ENCODE peak calls at places on chromosomes 6 and 20, in five cellular contexts. One of them, this sample, is unnamed.

GRCh38 chr20:7673841-7674240 is 266.4 kb downstream of the HAO1 start:
- DNase-seq in endothelial cell: no peak
- DNase-seq in naive B cell: no peak
- DNase-seq in NAMALWA: no peak
- DNase-seq in effector CD4-positive, alpha-beta T cell: no peak
- DNase-seq in this sample: no peak

GRCh38 chr20:60224914-60225313 is 266.7 kb downstream of the CDH26 start:
- DNase-seq in endothelial cell: peak
- DNase-seq in naive B cell: no peak
- DNase-seq in NAMALWA: peak
- DNase-seq in effector CD4-positive, alpha-beta T cell: no peak
- DNase-seq in this sample: peak

GRCh38 chr20:62838511-62838910 is 21.7 kb downstream of the COL9A3 start:
- DNase-seq in endothelial cell: no peak
- DNase-seq in naive B cell: no peak
- DNase-seq in NAMALWA: peak
- DNase-seq in effector CD4-positive, alpha-beta T cell: no peak
- DNase-seq in this sample: no peak

GRCh38 chr20:23774081-23774480 is 23.3 kb upstream of the CST1 start:
- DNase-seq in endothelial cell: no peak
- DNase-seq in naive B cell: no peak
- DNase-seq in NAMALWA: no peak
- DNase-seq in effector CD4-positive, alpha-beta T cell: no peak
- DNase-seq in this sample: no peak

GRCh38 chr20:17168026-17168612 is 58.7 kb upstream of the PCSK2 start:
- DNase-seq in endothelial cell: no peak
- DNase-seq in naive B cell: no peak
- DNase-seq in NAMALWA: no peak
- DNase-seq in effector CD4-positive, alpha-beta T cell: no peak
- DNase-seq in this sample: no peak

GRCh38 chr6:109093732-109094131 is 914 bp downstream of the SESN1 start:
- DNase-seq in endothelial cell: no peak
- DNase-seq in naive B cell: no peak
- DNase-seq in NAMALWA: peak
- DNase-seq in effector CD4-positive, alpha-beta T cell: no peak
- DNase-seq in this sample: no peak

GRCh38 chr6:115001726-115002436 is 659.1 kb upstream of the HS3ST5 start:
- DNase-seq in endothelial cell: no peak
- DNase-seq in naive B cell: no peak
- DNase-seq in NAMALWA: no peak
- DNase-seq in effector CD4-positive, alpha-beta T cell: no peak
- DNase-seq in this sample: no peak

GRCh38 chr6:15615837-15616236 is 47.0 kb downstream of the DTNBP1 start:
- DNase-seq in endothelial cell: no peak
- DNase-seq in naive B cell: no peak
- DNase-seq in NAMALWA: no peak
- DNase-seq in effector CD4-positive, alpha-beta T cell: no peak
- DNase-seq in this sample: no peak

GRCh38 chr6:129646617-129647016 is 63.4 kb downstream of the ARHGAP18 start:
- DNase-seq in endothelial cell: no peak
- DNase-seq in naive B cell: no peak
- DNase-seq in NAMALWA: no peak
- DNase-seq in effector CD4-positive, alpha-beta T cell: no peak
- DNase-seq in this sample: no peak

GRCh38 chr6:137443901-137444300 is 50.3 kb downstream of the OLIG3 start:
- DNase-seq in endothelial cell: no peak
- DNase-seq in naive B cell: no peak
- DNase-seq in NAMALWA: no peak
- DNase-seq in effector CD4-positive, alpha-beta T cell: no peak
- DNase-seq in this sample: peak

GRCh38 chr20:63737690-63737939 is 1.2 kb downstream of the LIME1 start:
- DNase-seq in endothelial cell: no peak
- DNase-seq in naive B cell: no peak
- DNase-seq in NAMALWA: no peak
- DNase-seq in effector CD4-positive, alpha-beta T cell: no peak
- DNase-seq in this sample: no peak

GRCh38 chr6:6655805-6656251 is 67.3 kb downstream of the LY86 start:
- DNase-seq in endothelial cell: no peak
- DNase-seq in naive B cell: no peak
- DNase-seq in NAMALWA: no peak
- DNase-seq in effector CD4-positive, alpha-beta T cell: no peak
- DNase-seq in this sample: no peak

GRCh38 chr20:56552911-56553629 is 20.0 kb downstream of the FAM209B start:
- DNase-seq in endothelial cell: no peak
- DNase-seq in naive B cell: no peak
- DNase-seq in NAMALWA: no peak
- DNase-seq in effector CD4-positive, alpha-beta T cell: no peak
- DNase-seq in this sample: no peak

GRCh38 chr6:52994031-52994788 is 874 bp downstream of the GSTA4 start:
- DNase-seq in endothelial cell: peak
- DNase-seq in naive B cell: no peak
- DNase-seq in NAMALWA: peak
- DNase-seq in effector CD4-positive, alpha-beta T cell: no peak
- DNase-seq in this sample: peak

GRCh38 chr6:89777455-89777854 is 42.1 kb downstream of the MDN1 start:
- DNase-seq in endothelial cell: no peak
- DNase-seq in naive B cell: no peak
- DNase-seq in NAMALWA: no peak
- DNase-seq in effector CD4-positive, alpha-beta T cell: no peak
- DNase-seq in this sample: no peak

GRCh38 chr6:136959471-136959891 is 37.4 kb downstream of the SLC35D3 start:
- DNase-seq in endothelial cell: no peak
- DNase-seq in naive B cell: no peak
- DNase-seq in NAMALWA: no peak
- DNase-seq in effector CD4-positive, alpha-beta T cell: no peak
- DNase-seq in this sample: peak

GRCh38 chr6:128899651-128900050 is 16.7 kb downstream of the LAMA2 start:
- DNase-seq in endothelial cell: no peak
- DNase-seq in naive B cell: no peak
- DNase-seq in NAMALWA: no peak
- DNase-seq in effector CD4-positive, alpha-beta T cell: no peak
- DNase-seq in this sample: no peak

GRCh38 chr6:80214436-80215022 is 108.1 kb downstream of the BCKDHB start:
- DNase-seq in endothelial cell: peak
- DNase-seq in naive B cell: no peak
- DNase-seq in NAMALWA: peak
- DNase-seq in effector CD4-positive, alpha-beta T cell: no peak
- DNase-seq in this sample: no peak

GRCh38 chr6:168369776-168370175 is 50.2 kb upstream of the DACT2 start:
- DNase-seq in endothelial cell: no peak
- DNase-seq in naive B cell: no peak
- DNase-seq in NAMALWA: no peak
- DNase-seq in effector CD4-positive, alpha-beta T cell: no peak
- DNase-seq in this sample: no peak

GRCh38 chr20:52047811-52048302 is 143.7 kb downstream of the ZFP64 start:
- DNase-seq in endothelial cell: no peak
- DNase-seq in naive B cell: no peak
- DNase-seq in NAMALWA: no peak
- DNase-seq in effector CD4-positive, alpha-beta T cell: no peak
- DNase-seq in this sample: no peak

GRCh38 chr6:42561986-42562385 is 1.8 kb upstream of the UBR2 start:
- DNase-seq in endothelial cell: no peak
- DNase-seq in naive B cell: no peak
- DNase-seq in NAMALWA: no peak
- DNase-seq in effector CD4-positive, alpha-beta T cell: no peak
- DNase-seq in this sample: no peak

GRCh38 chr20:641516-641913 is 11.5 kb downstream of the SRXN1 start:
- DNase-seq in endothelial cell: peak
- DNase-seq in naive B cell: no peak
- DNase-seq in NAMALWA: no peak
- DNase-seq in effector CD4-positive, alpha-beta T cell: no peak
- DNase-seq in this sample: peak

GRCh38 chr6:157535354-157536217 is 154.6 kb downstream of the ZDHHC14 start:
- DNase-seq in endothelial cell: no peak
- DNase-seq in naive B cell: no peak
- DNase-seq in NAMALWA: no peak
- DNase-seq in effector CD4-positive, alpha-beta T cell: no peak
- DNase-seq in this sample: no peak

GRCh38 chr6:136405410-136406029 is 115.9 kb upstream of the BCLAF1 start:
- DNase-seq in endothelial cell: no peak
- DNase-seq in naive B cell: no peak
- DNase-seq in NAMALWA: no peak
- DNase-seq in effector CD4-positive, alpha-beta T cell: no peak
- DNase-seq in this sample: no peak

GRCh38 chr20:53335509-53335908 is 258.1 kb downstream of the ZNF217 start:
- DNase-seq in endothelial cell: no peak
- DNase-seq in naive B cell: no peak
- DNase-seq in NAMALWA: no peak
- DNase-seq in effector CD4-positive, alpha-beta T cell: no peak
- DNase-seq in this sample: no peak

GRCh38 chr6:104166055-104166668 is 693.6 kb downstream of the HACE1 start:
- DNase-seq in endothelial cell: no peak
- DNase-seq in naive B cell: no peak
- DNase-seq in NAMALWA: no peak
- DNase-seq in effector CD4-positive, alpha-beta T cell: no peak
- DNase-seq in this sample: no peak

GRCh38 chr6:170497845-170498281 is 55.2 kb downstream of the PSMB1 start:
- DNase-seq in endothelial cell: no peak
- DNase-seq in naive B cell: no peak
- DNase-seq in NAMALWA: no peak
- DNase-seq in effector CD4-positive, alpha-beta T cell: no peak
- DNase-seq in this sample: peak

GRCh38 chr6:35046098-35046497 is 95.0 kb downstream of the TCP11 start:
- DNase-seq in endothelial cell: no peak
- DNase-seq in naive B cell: no peak
- DNase-seq in NAMALWA: no peak
- DNase-seq in effector CD4-positive, alpha-beta T cell: no peak
- DNase-seq in this sample: no peak